ENCODE peak calls at places on chromosome 4, in seven cellular contexts. R, K, J, A, Z, N and M are unnamed samples.

GRCh38 chr4:169283114-169283509 is 12.4 kb upstream of the SH3RF1 start:
- DNase-seq in R (peak), J (no peak), A (peak), Z (no peak), K (peak), N (peak), M (no peak)

GRCh38 chr4:14532436-14532835 is 469.8 kb upstream of the CPEB2 start:
- DNase-seq in R (no peak), A (no peak), J (no peak), N (no peak), K (no peak), Z (no peak), M (no peak)

GRCh38 chr4:119310826-119311225 is 11.1 kb downstream of the FABP2 start:
- DNase-seq in N (no peak), A (no peak), J (no peak), Z (no peak), R (no peak), K (no peak), M (no peak)

GRCh38 chr4:74886490-74886889 is 46.4 kb upstream of the PARM1 start:
- DNase-seq in A (peak), K (no peak), N (peak), J (no peak), R (no peak), Z (no peak), M (no peak)

GRCh38 chr4:57124145-57124544 is 14.0 kb upstream of the IGFBP7 start:
- DNase-seq in R (no peak), K (no peak), A (no peak), J (no peak), Z (no peak), N (no peak), M (no peak)

GRCh38 chr4:28973591-28974350 is 1746.4 kb upstream of the PCDH7 start:
- DNase-seq in N (peak), A (peak), J (no peak), R (no peak), K (no peak), Z (no peak), M (no peak)

GRCh38 chr4:5654791-5655190 is 53.6 kb downstream of the EVC2 start:
- DNase-seq in N (no peak), R (no peak), K (no peak), Z (no peak), J (no peak), A (no peak), M (peak)

GRCh38 chr4:16123356-16124084 is 39.7 kb upstream of the PROM1 start:
- DNase-seq in N (no peak), J (no peak), A (no peak), K (no peak), R (no peak), Z (no peak), M (peak)

GRCh38 chr4:94544811-94545210 is 93.1 kb downstream of the PDLIM5 start:
- DNase-seq in Z (no peak), K (no peak), A (no peak), R (no peak), J (no peak), N (no peak), M (no peak)

GRCh38 chr4:74311696-74312313 is 3.5 kb downstream of the EPGN start:
- DNase-seq in R (peak), N (peak), K (peak), Z (peak), A (peak), J (peak), M (peak)

GRCh38 chr4:87073570-87074470 is 139.0 kb downstream of the AFF1 start:
- DNase-seq in K (no peak), N (peak), A (no peak), R (peak), Z (no peak), J (peak), M (no peak)

GRCh38 chr4:154604696-154605200 is 7.7 kb downstream of the FGG start:
- DNase-seq in R (no peak), K (no peak), J (no peak), Z (no peak), N (no peak), A (no peak), M (no peak)